ENCODE peak calls at places on chromosomes 2 and 18, in eight cellular contexts. P, A, F, I, S, E, Y and M are unnamed samples.

GRCh38 chr2:67799889-67800288 is 262.9 kb downstream of the C1D start:
- DNase-seq in P (no peak), S (no peak), I (no peak), Y (no peak), F (no peak), E (no peak), A (no peak), M (no peak)

GRCh38 chr2:95266781-95267430 is 7.3 kb upstream of the PROM2 start:
- DNase-seq in F (peak), A (no peak), S (no peak), I (no peak), P (no peak), Y (no peak), E (peak), M (no peak)

GRCh38 chr2:150911766-150912280 is 349.8 kb downstream of the RBM43 start:
- DNase-seq in Y (peak), P (peak), F (peak), I (peak), E (peak), A (peak), S (peak), M (no peak)

GRCh38 chr18:8416212-8417019 is 192.8 kb upstream of the RAB12 start:
- DNase-seq in A (no peak), E (no peak), Y (no peak), F (no peak), S (no peak), P (no peak), I (no peak), M (no peak)

GRCh38 chr2:172884336-172884735 is 148.7 kb downstream of the RAPGEF4 start:
- DNase-seq in Y (no peak), I (no peak), F (no peak), E (no peak), S (no peak), P (no peak), A (peak), M (no peak)

GRCh38 chr2:225030089-225030653 is 12.1 kb downstream of the DOCK10 start:
- DNase-seq in E (no peak), I (no peak), F (no peak), S (no peak), P (no peak), A (no peak), Y (no peak), M (peak)

GRCh38 chr18:47795448-47795843 is 135.0 kb downstream of the SMAD2 start:
- DNase-seq in I (peak), F (no peak), P (no peak), S (peak), A (no peak), E (no peak), Y (no peak), M (no peak)

GRCh38 chr2:226838758-226839555 is 3.1 kb downstream of the RHBDD1 start:
- DNase-seq in A (no peak), Y (no peak), E (no peak), I (no peak), S (no peak), F (no peak), P (no peak), M (no peak)

DNA sequence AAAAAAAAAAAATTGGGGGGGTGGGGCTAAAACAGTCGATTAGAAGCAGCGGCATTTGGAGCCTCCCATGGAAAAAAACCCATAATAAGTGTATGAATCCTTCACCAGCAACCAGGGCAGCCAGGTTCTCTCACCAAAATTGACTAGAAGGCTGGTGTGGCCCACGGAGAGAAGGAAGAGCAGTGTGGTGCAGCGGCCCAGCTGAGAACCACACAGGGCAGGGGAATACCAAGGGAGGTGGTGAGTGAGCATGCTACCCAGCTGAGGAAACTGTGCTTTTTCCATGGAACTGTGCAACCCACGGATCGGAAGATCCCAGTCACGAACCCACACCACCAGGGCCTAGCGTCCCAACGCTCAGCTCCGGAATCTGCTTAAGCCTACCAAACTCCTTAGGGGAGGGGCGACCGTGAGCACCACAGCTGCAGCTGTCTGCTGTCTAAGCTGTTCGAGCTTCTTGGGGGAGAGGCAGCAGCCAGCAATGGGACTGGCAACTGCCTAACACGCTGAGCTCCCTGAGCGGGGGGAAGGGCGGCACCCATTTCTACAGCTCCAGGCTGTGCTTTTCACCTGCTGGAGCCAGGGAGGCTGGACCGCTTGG is 1037.2 kb upstream of the ACVR2A start:
- DNase-seq in F (no peak), Y (no peak), S (no peak), A (no peak), I (no peak), P (no peak), E (no peak), M (no peak)
- TF ChIP-seq CTCF in F (no peak), Y (no peak), S (no peak), A (no peak), I (no peak), P (no peak), E (no peak), M (no peak)

GRCh38 chr18:22363867-22364463 is 53.8 kb downstream of the CTAGE1 start:
- DNase-seq in A (no peak), I (peak), P (no peak), E (no peak), Y (no peak), S (peak), F (no peak), M (no peak)
- TF ChIP-seq CTCF in A (no peak), I (peak), P (peak), E (peak), Y (peak), S (peak), F (no peak), M (no peak)

DNA sequence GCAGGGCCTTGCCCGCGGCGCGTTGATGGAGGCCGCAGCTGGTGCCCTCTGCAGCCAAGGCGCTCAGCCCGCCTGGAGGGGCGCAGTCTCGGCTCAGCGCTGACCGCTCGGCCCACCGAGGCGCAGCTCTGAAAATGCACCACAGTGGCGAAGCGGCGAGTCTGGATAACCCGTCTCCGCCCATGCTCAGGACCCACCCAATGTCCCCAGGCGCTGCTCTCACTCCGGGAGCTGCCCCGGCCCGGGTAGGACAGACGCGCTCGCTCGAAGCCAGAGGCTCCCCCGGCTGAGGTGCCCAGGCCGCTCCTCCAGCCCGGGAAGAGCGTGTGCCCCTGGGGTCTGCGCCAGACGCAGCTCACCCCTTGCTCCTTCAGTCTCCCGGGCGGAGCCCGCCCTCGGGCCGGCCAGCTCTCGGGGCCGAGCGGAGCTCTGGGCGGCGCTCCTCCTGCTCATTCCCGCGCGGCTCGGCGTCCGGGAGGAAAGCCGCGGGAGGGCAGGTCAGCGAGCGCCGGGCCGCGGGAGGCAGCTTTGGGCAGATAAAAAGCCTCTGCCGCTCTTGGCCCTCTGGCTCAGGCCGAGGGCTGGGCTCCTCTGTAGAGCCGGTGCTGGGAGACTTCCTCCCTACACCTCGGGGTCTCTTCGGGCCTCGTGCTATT is 1.6 kb upstream of the TBR1 start:
- DNase-seq in Y (no peak), P (no peak), F (no peak), E (no peak), I (peak), S (peak), A (peak), M (no peak)
- TF ChIP-seq CTCF in Y (peak), P (peak), F (no peak), E (no peak), I (no peak), S (peak), A (no peak), M (no peak)

GRCh38 chr2:237667891-237668290 is 40.5 kb downstream of the LRRFIP1 start:
- DNase-seq in P (no peak), S (no peak), F (no peak), A (no peak), E (no peak), I (no peak), Y (no peak), M (no peak)

GRCh38 chr2:237670641-237671040 is 43.3 kb downstream of the LRRFIP1 start:
- DNase-seq in S (peak), Y (no peak), P (no peak), E (no peak), I (no peak), A (no peak), F (no peak), M (no peak)

GRCh38 chr2:237668440-237668839 is 41.1 kb downstream of the LRRFIP1 start:
- DNase-seq in P (no peak), S (no peak), Y (no peak), F (no peak), A (no peak), I (no peak), E (no peak), M (no peak)

GRCh38 chr2:237669628-237670351 is 42.4 kb downstream of the LRRFIP1 start:
- DNase-seq in E (no peak), A (no peak), I (peak), Y (no peak), S (peak), P (peak), F (no peak), M (no peak)

DNA sequence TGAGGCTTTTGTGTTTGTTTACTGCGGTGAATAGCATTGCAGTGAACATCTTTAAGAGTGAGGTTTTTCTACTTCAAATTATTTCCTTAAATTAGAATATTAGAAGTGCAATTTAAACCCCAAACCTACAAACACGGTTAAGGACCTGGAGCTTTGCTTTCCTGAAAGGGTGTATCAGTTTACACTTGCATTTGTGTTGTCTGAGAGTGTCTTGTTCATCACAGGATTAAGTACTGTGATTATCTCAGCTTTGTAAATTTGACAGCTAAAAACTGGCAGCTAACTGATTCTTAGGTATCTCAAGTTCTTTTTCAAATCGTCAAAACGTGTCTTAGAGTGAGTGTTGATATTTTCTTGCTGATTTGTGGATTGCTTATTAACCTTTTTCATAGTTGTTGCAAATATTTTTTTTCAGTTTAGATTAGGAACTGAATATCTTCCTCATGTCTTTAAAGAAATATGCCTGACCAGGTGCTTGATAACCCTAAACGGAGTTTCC is 41.8 kb downstream of the LRRFIP1 start:
- DNase-seq in Y (no peak), E (no peak), P (no peak), A (no peak), I (no peak), F (no peak), S (peak), M (no peak)
- TF ChIP-seq CTCF in Y (no peak), E (no peak), P (no peak), A (no peak), I (no peak), F (no peak), S (no peak), M (no peak)

GRCh38 chr2:107694667-107695066 is 132.0 kb upstream of the RGPD4 start:
- DNase-seq in Y (no peak), P (no peak), E (no peak), I (no peak), S (no peak), F (no peak), A (no peak), M (no peak)
- TF ChIP-seq CTCF in Y (no peak), P (no peak), E (no peak), I (no peak), S (no peak), F (no peak), A (no peak), M (no peak)

GRCh38 chr18:10440874-10441273 is 13.6 kb upstream of the APCDD1 start:
- DNase-seq in E (no peak), P (no peak), Y (no peak), F (no peak), A (no peak), I (no peak), S (no peak), M (no peak)

GRCh38 chr18:10439898-10440297 is 14.5 kb upstream of the APCDD1 start:
- DNase-seq in A (no peak), F (no peak), E (no peak), Y (no peak), I (no peak), P (no peak), S (no peak), M (no peak)

GRCh38 chr18:10441472-10441871 is 13.0 kb upstream of the APCDD1 start:
- DNase-seq in S (no peak), A (no peak), F (no peak), I (no peak), P (no peak), Y (no peak), E (no peak), M (no peak)

GRCh38 chr18:10436160-10436559 is 18.3 kb upstream of the APCDD1 start:
- DNase-seq in Y (no peak), P (no peak), A (no peak), F (no peak), I (no peak), S (no peak), E (no peak), M (no peak)

GRCh38 chr18:10437837-10438236 is 16.6 kb upstream of the APCDD1 start:
- DNase-seq in Y (no peak), I (no peak), A (no peak), P (no peak), S (no peak), F (no peak), E (no peak), M (peak)
- TF ChIP-seq CTCF in Y (no peak), I (no peak), A (no peak), P (no peak), S (no peak), F (no peak), E (no peak), M (peak)

GRCh38 chr2:219912530-219912929 is 285.1 kb downstream of the SLC4A3 start:
- DNase-seq in P (peak), S (peak), F (no peak), A (no peak), E (no peak), I (peak), Y (no peak), M (no peak)
- TF ChIP-seq CTCF in P (peak), S (no peak), F (no peak), A (no peak), E (no peak), I (no peak), Y (peak), M (no peak)

GRCh38 chr2:27954771-27955384 is 64.3 kb downstream of the BABAM2 start:
- DNase-seq in F (no peak), A (peak), S (peak), I (peak), Y (peak), E (no peak), P (peak), M (peak)
- TF ChIP-seq CTCF in F (no peak), A (peak), S (peak), I (peak), Y (peak), E (peak), P (peak), M (no peak)